ENCODE peak calls at places on chromosomes 1 and 21, in six cellular contexts. N is psoas muscle; X is stimulated activated CD4-positive, alpha-beta T cell treated with anti-CD3 and anti-CD28 coated beads, Interleukin-4, amount 100 ng/mL, for 1 hour; D is cardiac muscle cell; U is CD8-positive, alpha-beta T cell; Q is body of pancreas. P is an unnamed sample.

GRCh38 chr1:44423706-44424546 is 18.9 kb downstream of the RNF220 start:
- DNase-seq in N (no peak), X (no peak), D (no peak), U (no peak), Q (peak; percentile 88), P (peak; percentile 79)

GRCh38 chr21:34857874-34858273 is 189.1 kb downstream of the CLIC6 start:
- DNase-seq in N (no peak), X (no peak), D (no peak), U (no peak), Q (no peak), P (no peak)

GRCh38 chr1:241592273-241592958 is 47.8 kb downstream of the CHML start:
- DNase-seq in N (no peak), X (no peak), D (no peak), U (no peak), Q (no peak), P (no peak)

GRCh38 chr1:76068953-76069561 is 5.5 kb upstream of the ST6GALNAC3 start:
- DNase-seq in N (no peak), X (no peak), D (no peak), U (no peak), Q (no peak), P (no peak)

GRCh38 chr1:149888160-149888998 is 11.0 kb upstream of the BOLA1 start:
- DNase-seq in N (peak; percentile 92), X (peak; percentile 67), D (peak; percentile 86), U (peak; percentile 69), Q (peak; percentile 84), P (peak; percentile 91)

GRCh38 chr1:208433086-208433485 is 188.9 kb upstream of the PLXNA2 start:
- DNase-seq in N (no peak), X (no peak), D (no peak), U (no peak), Q (no peak), P (no peak)

GRCh38 chr1:76138217-76138616 is 63.7 kb downstream of the ST6GALNAC3 start:
- DNase-seq in N (no peak), X (no peak), D (no peak), U (no peak), Q (no peak), P (no peak)

GRCh38 chr1:109717729-109718128 is 5.7 kb downstream of the GSTM5 start:
- DNase-seq in N (no peak), X (no peak), D (no peak), U (no peak), Q (no peak), P (no peak)

GRCh38 chr1:30662291-30662840 is 61.0 kb downstream of the MATN1 start:
- DNase-seq in N (peak; percentile 4), X (no peak), D (no peak), U (no peak), Q (no peak), P (no peak)

GRCh38 chr1:11930571-11931445 is 3.7 kb upstream of the PLOD1 start:
- DNase-seq in N (no peak), X (no peak), D (no peak), U (no peak), Q (peak; percentile 86), P (no peak)

GRCh38 chr1:11772458-11772857 is 10.5 kb downstream of the C1orf167 start:
- DNase-seq in N (no peak), X (no peak), D (no peak), U (no peak), Q (no peak), P (no peak)

GRCh38 chr1:172279951-172280350 is 140.5 kb upstream of the C1orf105 start:
- DNase-seq in N (no peak), X (no peak), D (no peak), U (no peak), Q (no peak), P (no peak)

GRCh38 chr1:6580588-6581270 is 935 bp downstream of the ZBTB48 start:
- DNase-seq in N (peak; percentile 65), X (no peak), D (no peak), U (no peak), Q (peak; percentile 75), P (no peak)

GRCh38 chr1:185400057-185400456 is 83.0 kb upstream of the IVNS1ABP start:
- DNase-seq in N (no peak), X (no peak), D (no peak), U (no peak), Q (no peak), P (no peak)

GRCh38 chr1:67460648-67461500 is 30.7 kb upstream of the SERBP1 start:
- DNase-seq in N (peak; percentile 83), X (no peak), D (peak; percentile 5), U (no peak), Q (no peak), P (no peak)

GRCh38 chr1:43058545-43059360 is 100.1 kb upstream of the SLC2A1 start:
- DNase-seq in N (no peak), X (no peak), D (peak; percentile 38), U (no peak), Q (no peak), P (no peak)

GRCh38 chr1:39981957-39982356 is 27.0 kb downstream of the MFSD2A start:
- DNase-seq in N (no peak), X (no peak), D (no peak), U (no peak), Q (no peak), P (no peak)

GRCh38 chr1:156886583-156887302 is 6.8 kb upstream of the PEAR1 start:
- DNase-seq in N (no peak), X (no peak), D (no peak), U (no peak), Q (no peak), P (no peak)

GRCh38 chr1:86324423-86324822 is 71.7 kb downstream of the ODF2L start:
- DNase-seq in N (no peak), X (no peak), D (no peak), U (no peak), Q (no peak), P (no peak)

GRCh38 chr1:13604191-13604590 is 20.6 kb downstream of the PDPN start:
- DNase-seq in N (no peak), X (no peak), D (no peak), U (no peak), Q (no peak), P (no peak)

GRCh38 chr1:180451504-180451903 is 50.9 kb downstream of the ACBD6 start:
- DNase-seq in N (no peak), X (no peak), D (no peak), U (no peak), Q (no peak), P (no peak)

GRCh38 chr21:38306833-38307232 is 50.0 kb downstream of the KCNJ15 start:
- DNase-seq in N (no peak), X (no peak), D (no peak), U (no peak), Q (no peak), P (no peak)

GRCh38 chr1:180953291-180953747 is 40.6 kb downstream of the KIAA1614 start:
- DNase-seq in N (peak; percentile 79), X (no peak), D (no peak), U (no peak), Q (peak; percentile 83), P (no peak)

GRCh38 chr1:169361281-169361680 is 6.3 kb downstream of the NME7 start:
- DNase-seq in N (no peak), X (no peak), D (no peak), U (no peak), Q (no peak), P (no peak)

GRCh38 chr1:201309420-201309819 is 26.1 kb downstream of the PKP1 start:
- DNase-seq in N (peak; percentile 92), X (no peak), D (peak; percentile 67), U (no peak), Q (peak; percentile 65), P (no peak)

GRCh38 chr21:45872902-45873301 is 108.7 kb upstream of the COL6A1 start:
- DNase-seq in N (no peak), X (no peak), D (no peak), U (no peak), Q (no peak), P (no peak)

GRCh38 chr1:155466996-155467395 is 95.6 kb downstream of the ASH1L start:
- DNase-seq in N (no peak), X (no peak), D (no peak), U (no peak), Q (no peak), P (no peak)

GRCh38 chr21:17612023-17612564 is 607 bp downstream of the BTG3 start:
- DNase-seq in N (peak; percentile 59), X (peak; percentile 34), D (peak; percentile 21), U (peak; percentile 33), Q (peak; percentile 51), P (no peak)

GRCh38 chr1:61386323-61386722 is 304.0 kb downstream of the NFIA start:
- DNase-seq in N (no peak), X (no peak), D (no peak), U (no peak), Q (no peak), P (no peak)

GRCh38 chr1:39625462-39626273 is 13.8 kb downstream of the HEYL start:
- DNase-seq in N (peak; percentile 91), X (no peak), D (peak; percentile 65), U (no peak), Q (peak; percentile 56), P (no peak)

P was measured in KG1.